ENCODE peak calls at places on chromosome 20, in four cellular contexts. One of them, this sample, is unnamed.

GRCh38 chr20:5153152-5153467 is 26.3 kb downstream of the CDS2 start:
- DNase-seq in NCI-H748 treated with DMSO at 0.1 percent for 48 hours: no peak
- DNase-seq in progenitor cell of endocrine pancreas: no peak
- DNase-seq in HT1080: no peak
- DNase-seq in this sample: no peak

GRCh38 chr20:1005452-1006027 is 3.4 kb upstream of the RSPO4 start:
- DNase-seq in NCI-H748 treated with DMSO at 0.1 percent for 48 hours: no peak
- DNase-seq in progenitor cell of endocrine pancreas: no peak
- DNase-seq in HT1080: peak
- DNase-seq in this sample: peak

GRCh38 chr20:57346477-57346876 is 4.6 kb upstream of the RAE1 start:
- DNase-seq in NCI-H748 treated with DMSO at 0.1 percent for 48 hours: peak
- DNase-seq in progenitor cell of endocrine pancreas: peak
- DNase-seq in HT1080: peak
- DNase-seq in this sample: peak

GRCh38 chr20:37198962-37199660 is 19.8 kb upstream of the MROH8 start:
- DNase-seq in NCI-H748 treated with DMSO at 0.1 percent for 48 hours: no peak
- DNase-seq in progenitor cell of endocrine pancreas: no peak
- DNase-seq in HT1080: no peak
- DNase-seq in this sample: no peak

GRCh38 chr20:63087872-63088680 is 81.3 kb upstream of the BHLHE23 start:
- DNase-seq in NCI-H748 treated with DMSO at 0.1 percent for 48 hours: peak
- DNase-seq in progenitor cell of endocrine pancreas: no peak
- DNase-seq in HT1080: no peak
- DNase-seq in this sample: peak

GRCh38 chr20:1870792-1871550 is 24.2 kb upstream of the SIRPA start:
- DNase-seq in NCI-H748 treated with DMSO at 0.1 percent for 48 hours: no peak
- DNase-seq in progenitor cell of endocrine pancreas: no peak
- DNase-seq in HT1080: no peak
- DNase-seq in this sample: no peak

GRCh38 chr20:4894981-4895381 is 106.3 kb downstream of the SLC23A2 start:
- DNase-seq in NCI-H748 treated with DMSO at 0.1 percent for 48 hours: no peak
- DNase-seq in progenitor cell of endocrine pancreas: no peak
- DNase-seq in HT1080: no peak
- DNase-seq in this sample: no peak

GRCh38 chr20:40864470-40864869 is 164.2 kb upstream of the TOP1 start:
- DNase-seq in NCI-H748 treated with DMSO at 0.1 percent for 48 hours: no peak
- DNase-seq in progenitor cell of endocrine pancreas: no peak
- DNase-seq in HT1080: no peak
- DNase-seq in this sample: no peak

GRCh38 chr20:16129411-16129810 is 443.8 kb downstream of the KIF16B start:
- DNase-seq in NCI-H748 treated with DMSO at 0.1 percent for 48 hours: no peak
- DNase-seq in progenitor cell of endocrine pancreas: no peak
- DNase-seq in HT1080: no peak
- DNase-seq in this sample: no peak

GRCh38 chr20:5870462-5871021 is 79.8 kb downstream of the TRMT6 start:
- DNase-seq in NCI-H748 treated with DMSO at 0.1 percent for 48 hours: no peak
- DNase-seq in progenitor cell of endocrine pancreas: no peak
- DNase-seq in HT1080: no peak
- DNase-seq in this sample: no peak

GRCh38 chr20:8431538-8432434 is 299.7 kb downstream of the PLCB1 start:
- DNase-seq in NCI-H748 treated with DMSO at 0.1 percent for 48 hours: peak
- DNase-seq in progenitor cell of endocrine pancreas: no peak
- DNase-seq in HT1080: no peak
- DNase-seq in this sample: no peak

This sample was measured in HAP-1.